ENCODE peak calls at places on chromosomes 5 and 9, in four cellular contexts. P is K562, V is H1, G is HepG2. A is an unnamed sample.

GRCh38 chr9:137021979-137022619 is 5.9 kb downstream of the ABCA2 start:
- DNase-seq in G (peak; percentile 88), P (peak; percentile 98), V (peak; percentile 95), A (peak; percentile 92)

GRCh38 chr9:124087226-124087625 is 75.7 kb downstream of the LHX2 start:
- DNase-seq in G (no peak), P (no peak), V (no peak), A (no peak)

GRCh38 chr5:77995793-77996409 is 219.8 kb upstream of the TBCA start:
- DNase-seq in G (no peak), V (no peak), P (no peak), A (no peak)

GRCh38 chr5:173217626-173218397 is 17.2 kb downstream of the NKX2-5 start:
- DNase-seq in P (no peak), V (no peak), G (no peak), A (no peak)

GRCh38 chr5:119453045-119453383 is 717 bp downstream of the HSD17B4 start:
- DNase-seq in V (no peak), P (peak; percentile 55), G (no peak), A (no peak)

GRCh38 chr5:158026248-158027031 is 167.5 kb upstream of the CLINT1 start:
- DNase-seq in V (no peak), P (no peak), G (no peak), A (no peak)

GRCh38 chr5:60801406-60802090 is 42.5 kb downstream of the ELOVL7 start:
- DNase-seq in V (no peak), G (peak; percentile 25), P (no peak), A (no peak)

GRCh38 chr9:134034215-134035040 is 9.1 kb downstream of the BRD3OS start:
- DNase-seq in P (no peak), V (no peak), G (no peak), A (no peak)

GRCh38 chr5:100828071-100828689 is 74.9 kb downstream of the ST8SIA4 start:
- DNase-seq in P (no peak), V (no peak), G (no peak), A (no peak)

GRCh38 chr5:93219641-93220145 is 361.3 kb downstream of the NR2F1-AS1 start:
- DNase-seq in G (no peak), V (no peak), P (no peak), A (no peak)

GRCh38 chr9:127698985-127699670 is 7.7 kb upstream of the CFAP157 start:
- DNase-seq in G (no peak), P (peak; percentile 98), V (peak; percentile 94), A (peak; percentile 96)

GRCh38 chr9:136081113-136081825 is 13.8 kb downstream of the NACC2 start:
- DNase-seq in V (no peak), G (no peak), P (no peak), A (no peak)

GRCh38 chr9:87336914-87337333 is 160.7 kb upstream of the DAPK1 start:
- DNase-seq in P (peak; percentile 76), G (peak; percentile 75), V (no peak), A (peak; percentile 54)

GRCh38 chr9:89715318-89715858 is 110.6 kb downstream of the GADD45G start:
- DNase-seq in G (no peak), V (no peak), P (no peak), A (no peak)

GRCh38 chr5:132365213-132365612 is 4.3 kb upstream of the SLC22A5 start:
- DNase-seq in P (peak; percentile 65), V (no peak), G (peak; percentile 54), A (peak; percentile 59)

GRCh38 chr5:80191991-80192398 is 63.9 kb downstream of the SERINC5 start:
- DNase-seq in G (no peak), P (peak; percentile 79), V (no peak), A (no peak)

GRCh38 chr5:4661326-4661725 is 478.8 kb upstream of the ADAMTS16 start:
- DNase-seq in G (no peak), V (no peak), P (no peak), A (no peak)

GRCh38 chr5:134413046-134413445 is 1.4 kb upstream of the CDKN2AIPNL start:
- DNase-seq in P (peak; percentile 21), V (no peak), G (no peak), A (no peak)

GRCh38 chr5:164679461-164679860 is 1174.0 kb downstream of the MAT2B start:
- DNase-seq in V (no peak), G (no peak), P (no peak), A (no peak)

GRCh38 chr9:82382887-82383616 is 394.5 kb downstream of the SPATA31D1 start:
- DNase-seq in G (no peak), P (no peak), V (no peak), A (no peak)

GRCh38 chr9:89878687-89879086 is 273.9 kb downstream of the GADD45G start:
- DNase-seq in V (peak; percentile 35), G (peak; percentile 12), P (peak; percentile 0), A (no peak)

GRCh38 chr5:14144586-14145355 is 1.6 kb downstream of the TRIO start:
- DNase-seq in V (peak; percentile 74), P (no peak), G (no peak), A (peak; percentile 52)

GRCh38 chr5:40437452-40437861 is 242.3 kb upstream of the PTGER4 start:
- DNase-seq in V (no peak), P (no peak), G (no peak), A (no peak)

GRCh38 chr9:114174876-114175771 is 19.8 kb downstream of the COL27A1 start:
- DNase-seq in V (no peak), G (peak; percentile 99), P (no peak), A (no peak)

GRCh38 chr9:115216873-115217272 is 98.9 kb upstream of the TNC start:
- DNase-seq in P (no peak), V (no peak), G (no peak), A (no peak)
- TF ChIP-seq POLR2A in P (no peak), V (no peak), G (no peak), A (no peak)

DNA sequence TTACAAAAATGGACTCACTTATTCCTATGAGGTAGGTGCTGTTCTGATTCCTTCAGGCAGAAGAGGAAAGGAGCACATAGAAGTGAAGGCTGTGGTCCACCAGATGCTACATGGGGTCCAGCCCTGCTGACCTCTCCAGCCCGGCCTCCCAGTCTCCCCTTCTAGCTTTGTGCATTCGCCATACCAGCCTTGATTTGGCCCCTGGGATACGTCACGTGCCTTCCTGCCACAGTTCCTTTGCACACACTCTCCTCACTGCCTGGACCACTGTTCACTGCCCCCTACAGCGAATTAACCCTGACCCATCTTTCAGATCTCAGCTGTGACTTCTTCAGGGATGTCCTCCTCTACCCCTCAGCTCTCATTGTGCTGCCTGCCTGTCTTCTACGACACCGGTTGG is 32.6 kb downstream of the FGF1 start:
- DNase-seq in P (no peak), V (no peak), G (no peak), A (no peak)
- TF ChIP-seq FOSL1 in P (no peak), V (no peak), G (no peak), A (no peak)

DNA sequence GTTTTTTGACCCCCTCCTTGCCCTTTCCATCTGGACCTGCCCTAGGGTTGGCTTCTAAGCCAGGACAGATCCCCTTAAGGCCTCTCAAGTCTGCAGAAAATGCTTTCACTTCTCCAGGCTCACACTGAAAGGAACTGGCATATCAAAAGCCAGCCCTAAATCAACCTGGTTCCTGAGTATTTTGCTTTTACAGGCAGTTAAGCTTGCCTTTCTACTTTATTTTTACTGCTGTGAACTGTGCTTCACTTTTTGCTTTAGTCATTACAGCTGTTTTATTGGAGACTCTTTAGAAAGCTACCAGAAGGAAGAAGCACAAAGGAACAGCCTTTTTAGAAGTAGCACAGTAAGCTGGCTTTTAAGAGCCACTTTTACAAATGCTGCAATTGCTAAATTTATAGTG is 5.0 kb downstream of the TARS1 start:
- DNase-seq in V (no peak), P (no peak), G (no peak), A (no peak)
- H3K4me2 ChIP-seq in V (peak overlapping the region; percentile 8), P (no peak overlapping the region), G (no peak overlapping the region), A (no peak overlapping the region)

GRCh38 chr5:8456846-8457186 is 587.9 kb downstream of the MTRR start:
- DNase-seq in P (no peak), G (no peak), V (no peak), A (no peak)

GRCh38 chr5:8458038-8458383 is 589.1 kb downstream of the MTRR start:
- DNase-seq in V (no peak), P (peak; percentile 39), G (no peak), A (no peak)

GRCh38 chr5:8461543-8461942 is 592.6 kb downstream of the MTRR start:
- DNase-seq in V (no peak), G (no peak), P (peak; percentile 18), A (no peak)

GRCh38 chr5:8462565-8462964 is 593.6 kb downstream of the MTRR start:
- DNase-seq in V (no peak), G (no peak), P (no peak), A (no peak)

GRCh38 chr5:8457187-8458037 is 588.5 kb downstream of the MTRR start:
- DNase-seq in G (peak; percentile 84), P (peak; percentile 98), V (no peak), A (no peak)
- TF ChIP-seq POLR2A in G (peak; percentile 47), P (peak; percentile 80), V (no peak), A (no peak)

A was measured in HCT116.